ENCODE peak calls at places on chromosome 15, in four cellular contexts. T is GM20000, U is MV-4-11, F is mesothelial cell of epicardium. C is an unnamed sample.

GRCh38 chr15:60683156-60683555 is 204.2 kb upstream of the ICE2 start:
- DNase-seq in F (no peak), U (no peak), T (no peak), C (no peak)

GRCh38 chr15:57017024-57017423 is 98.6 kb downstream of the TCF12 start:
- DNase-seq in U (peak; percentile 5), F (no peak), T (peak; percentile 11), C (no peak)

GRCh38 chr15:67006089-67007065 is 59.0 kb upstream of the SMAD3 start:
- DNase-seq in F (no peak), U (peak; percentile 72), T (no peak), C (no peak)

GRCh38 chr15:40306371-40306770 is 1.4 kb downstream of the PLCB2 start:
- DNase-seq in F (no peak), T (no peak), U (peak; percentile 60), C (no peak)

GRCh38 chr15:59676565-59676964 is 12.6 kb downstream of the BNIP2 start:
- DNase-seq in T (no peak), U (no peak), F (no peak), C (no peak)

GRCh38 chr15:88908123-88908522 is 5.1 kb downstream of the MFGE8 start:
- DNase-seq in T (no peak), F (no peak), U (no peak), C (no peak)

GRCh38 chr15:34018021-34018645 is 20.9 kb downstream of the AVEN start:
- DNase-seq in U (no peak), T (no peak), F (no peak), C (no peak)

GRCh38 chr15:96361309-96362000 is 31.0 kb downstream of the NR2F2 start:
- DNase-seq in T (no peak), F (no peak), U (no peak), C (no peak)

GRCh38 chr15:92164327-92165000 is 229.2 kb upstream of the ST8SIA2 start:
- DNase-seq in T (no peak), U (no peak), F (no peak), C (no peak)

GRCh38 chr15:63157066-63157890 is at the start of gene RPS27L:
- DNase-seq in F (peak; percentile 79), U (peak; percentile 83), T (peak; percentile 93), C (peak; percentile 65)

GRCh38 chr15:88897456-88898194 is 2.3 kb upstream of the HAPLN3 start:
- DNase-seq in T (no peak), U (peak; percentile 76), F (peak; percentile 84), C (peak; percentile 58)

GRCh38 chr15:35606345-35606744 is 60.4 kb upstream of the DPH6 start:
- DNase-seq in T (no peak), U (no peak), F (no peak), C (no peak)

GRCh38 chr15:42471002-42471401 is 19.9 kb downstream of the ZNF106 start:
- DNase-seq in T (no peak), F (no peak), U (no peak), C (no peak)

GRCh38 chr15:38536201-38536676 is 28.4 kb downstream of the RASGRP1 start:
- DNase-seq in U (no peak), T (no peak), F (no peak), C (no peak)

GRCh38 chr15:73254598-73254997 is 114.2 kb downstream of the HCN4 start:
- DNase-seq in T (no peak), F (no peak), U (no peak), C (no peak)

GRCh38 chr15:83815506-83815905 is 161.6 kb downstream of the ADAMTSL3 start:
- DNase-seq in U (no peak), F (no peak), T (no peak), C (no peak)

GRCh38 chr15:68034071-68034470 is 20.0 kb upstream of the PIAS1 start:
- DNase-seq in U (no peak), T (no peak), F (no peak), C (no peak)

GRCh38 chr15:51200791-51201190 is 106.1 kb upstream of the TNFAIP8L3 start:
- DNase-seq in F (no peak), T (no peak), U (no peak), C (no peak)

GRCh38 chr15:31297880-31298456 is 28.7 kb upstream of the KLF13 start:
- DNase-seq in T (no peak), F (no peak), U (no peak), C (no peak)

GRCh38 chr15:84649706-84650105 is 4.4 kb downstream of the WDR73 start:
- DNase-seq in U (no peak), T (no peak), F (no peak), C (no peak)

GRCh38 chr15:58346361-58346760 is 85.4 kb upstream of the LIPC start:
- DNase-seq in T (no peak), F (no peak), U (no peak), C (no peak)

GRCh38 chr15:68341851-68342336 is 64.3 kb downstream of the FEM1B start:
- DNase-seq in U (peak; percentile 56), F (no peak), T (no peak), C (no peak)

GRCh38 chr15:90716976-90717821 is at the start of gene BLM:
- DNase-seq in U (peak; percentile 98), F (peak; percentile 82), T (peak; percentile 95), C (peak; percentile 85)

GRCh38 chr15:70248116-70249025 is 150.7 kb upstream of the TLE3 start:
- DNase-seq in F (no peak), T (no peak), U (no peak), C (no peak)

GRCh38 chr15:72540606-72541237 is 66.6 kb downstream of the ARIH1 start:
- DNase-seq in T (no peak), U (no peak), F (no peak), C (no peak)

GRCh38 chr15:69979269-69979668 is 118.4 kb downstream of the TLE3 start:
- DNase-seq in F (no peak), U (no peak), T (peak; percentile 78), C (no peak)

GRCh38 chr15:71807125-71807629 is 3.2 kb upstream of the NR2E3 start:
- DNase-seq in F (no peak), T (no peak), U (peak; percentile 44), C (no peak)

GRCh38 chr15:74657846-74658245 is 38.0 kb downstream of the EDC3 start:
- DNase-seq in U (no peak), F (no peak), T (no peak), C (no peak)

GRCh38 chr15:78676424-78677110 is 35.6 kb upstream of the CHRNB4 start:
- DNase-seq in U (no peak), F (no peak), T (no peak), C (no peak)

GRCh38 chr15:63385911-63386531 is 4.4 kb upstream of the CA12 start:
- DNase-seq in T (no peak), F (no peak), U (peak; percentile 23), C (no peak)

GRCh38 chr15:63945838-63946298 is 100.4 kb downstream of the DAPK2 start:
- DNase-seq in T (no peak), F (no peak), U (no peak), C (no peak)

GRCh38 chr15:79172032-79172481 is 81.5 kb upstream of the RASGRF1 start:
- DNase-seq in U (no peak), T (no peak), F (no peak), C (no peak)

GRCh38 chr15:64010719-64011118 is 35.6 kb downstream of the DAPK2 start:
- DNase-seq in F (no peak), T (peak; percentile 75), U (peak; percentile 95), C (no peak)

GRCh38 chr15:75532413-75533250 is 46.5 kb downstream of the PTPN9 start:
- DNase-seq in F (no peak), U (peak; percentile 51), T (no peak), C (peak; percentile 7)

GRCh38 chr15:51697150-51697549 is 15.8 kb downstream of the SCG3 start:
- DNase-seq in T (no peak), U (peak; percentile 76), F (no peak), C (no peak)

GRCh38 chr15:98952381-98952803 is 55.2 kb downstream of the PGPEP1L start:
- DNase-seq in T (peak; percentile 69), U (no peak), F (no peak), C (no peak)